ENCODE peak calls at places on chromosome 3, in seven cellular contexts. G is SK-N-SH, O is H1, J is HCT116, P is HepG2, K is GM12878, Y is K562. B is an unnamed sample.

GRCh38 chr3:128334086-128334650 is 132.5 kb downstream of the DNAJB8 start:
- DNase-seq in G (no peak), O (no peak), J (no peak), P (no peak), K (no peak), Y (no peak), B (no peak)

GRCh38 chr3:37183375-37183831 is 9.0 kb upstream of the LRRFIP2 start:
- DNase-seq in G (no peak), O (peak), J (peak), P (no peak), K (no peak), Y (no peak), B (no peak)

GRCh38 chr3:195699860-195700259 is 20.9 kb upstream of the MUC20 start:
- DNase-seq in G (no peak), O (no peak), J (no peak), P (no peak), K (no peak), Y (no peak), B (no peak)

GRCh38 chr3:37149246-37149645 is 25.1 kb downstream of the LRRFIP2 start:
- DNase-seq in G (no peak), O (no peak), J (no peak), P (no peak), K (no peak), Y (no peak), B (no peak)

GRCh38 chr3:17765819-17766472 is 23.5 kb upstream of the TBC1D5 start:
- DNase-seq in G (no peak), O (no peak), J (no peak), P (no peak), K (peak), Y (no peak), B (no peak)

GRCh38 chr3:184604039-184604955 is 42.7 kb downstream of the EPHB3 start:
- DNase-seq in G (no peak), O (peak), J (no peak), P (no peak), K (no peak), Y (no peak), B (peak)

GRCh38 chr3:40258555-40258954 is 51.0 kb upstream of the EIF1B start:
- DNase-seq in G (no peak), O (no peak), J (peak), P (no peak), K (no peak), Y (no peak), B (peak)

GRCh38 chr3:197466586-197467399 is 89.0 kb downstream of the BDH1 start:
- DNase-seq in G (peak), O (no peak), J (no peak), P (no peak), K (no peak), Y (no peak), B (peak)

GRCh38 chr3:141227752-141228151 is 3.9 kb upstream of the PXYLP1 start:
- DNase-seq in G (peak), O (no peak), J (no peak), P (no peak), K (no peak), Y (no peak), B (no peak)

GRCh38 chr3:106085998-106086397 is 217.2 kb upstream of the CBLB start:
- DNase-seq in G (no peak), O (no peak), J (no peak), P (no peak), K (no peak), Y (no peak), B (no peak)

GRCh38 chr3:66473637-66474036 is 27.2 kb downstream of the LRIG1 start:
- DNase-seq in G (no peak), O (no peak), J (no peak), P (no peak), K (no peak), Y (no peak), B (no peak)

GRCh38 chr3:24185738-24186384 is 240.8 kb downstream of the NR1D2 start:
- DNase-seq in G (peak), O (peak), J (peak), P (peak), K (no peak), Y (peak), B (peak)

GRCh38 chr3:21893250-21893649 is 142.2 kb upstream of the ZNF385D start:
- DNase-seq in G (no peak), O (no peak), J (no peak), P (no peak), K (no peak), Y (no peak), B (no peak)

GRCh38 chr3:102206506-102207145 is 228.2 kb upstream of the ZPLD1 start:
- DNase-seq in G (no peak), O (no peak), J (no peak), P (no peak), K (no peak), Y (no peak), B (no peak)

GRCh38 chr3:126954141-126954845 is 28.6 kb upstream of the PLXNA1 start:
- DNase-seq in G (no peak), O (no peak), J (no peak), P (no peak), K (no peak), Y (no peak), B (no peak)

GRCh38 chr3:37546876-37547275 is 314.8 kb upstream of the CTDSPL start:
- DNase-seq in G (peak), O (no peak), J (no peak), P (peak), K (no peak), Y (peak), B (peak)

GRCh38 chr3:136120373-136121348 is 75.5 kb downstream of the MSL2 start:
- DNase-seq in G (no peak), O (no peak), J (no peak), P (no peak), K (no peak), Y (no peak), B (no peak)

GRCh38 chr3:109532257-109533216 is 195.2 kb upstream of the DPPA4 start:
- DNase-seq in G (peak), O (peak), J (peak), P (peak), K (no peak), Y (peak), B (peak)

GRCh38 chr3:8769088-8769822 is at the start of gene OXTR:
- DNase-seq in G (peak), O (peak), J (no peak), P (peak), K (no peak), Y (peak), B (peak)

GRCh38 chr3:14175383-14176037 is 2.9 kb downstream of the XPC start:
- DNase-seq in G (no peak), O (no peak), J (no peak), P (no peak), K (peak), Y (peak), B (no peak)

GRCh38 chr3:124774305-124774673 is 44.0 kb downstream of the UMPS start:
- DNase-seq in G (no peak), O (no peak), J (no peak), P (no peak), K (no peak), Y (no peak), B (peak)

GRCh38 chr3:67362686-67363085 is 291.7 kb downstream of the SUCLG2 start:
- DNase-seq in G (no peak), O (no peak), J (no peak), P (peak), K (no peak), Y (peak), B (no peak)

GRCh38 chr3:138507524-138507923 is 73.1 kb downstream of the ESYT3 start:
- DNase-seq in G (no peak), O (no peak), J (no peak), P (no peak), K (no peak), Y (no peak), B (no peak)

GRCh38 chr3:33858131-33858530 is 59.7 kb downstream of the PDCD6IP start:
- DNase-seq in G (no peak), O (no peak), J (no peak), P (no peak), K (no peak), Y (no peak), B (no peak)

GRCh38 chr3:192068464-192069254 is 607.7 kb downstream of the PYDC2 start:
- DNase-seq in G (no peak), O (no peak), J (no peak), P (no peak), K (peak), Y (no peak), B (no peak)

GRCh38 chr3:129211772-129212171 is 28.1 kb upstream of the CNBP start:
- DNase-seq in G (peak), O (no peak), J (peak), P (peak), K (no peak), Y (peak), B (no peak)

GRCh38 chr3:131582438-131582837 is 79.7 kb upstream of the MRPL3 start:
- DNase-seq in G (no peak), O (no peak), J (no peak), P (no peak), K (no peak), Y (peak), B (no peak)

GRCh38 chr3:114879059-114880031 is 267.7 kb downstream of the ZBTB20 start:
- DNase-seq in G (no peak), O (no peak), J (peak), P (no peak), K (peak), Y (no peak), B (no peak)

GRCh38 chr3:179929091-179929529 is 107.6 kb downstream of the PEX5L start:
- DNase-seq in G (peak), O (peak), J (peak), P (peak), K (no peak), Y (peak), B (peak)

GRCh38 chr3:97863025-97863424 is 41.2 kb downstream of the CRYBG3 start:
- DNase-seq in G (no peak), O (no peak), J (no peak), P (no peak), K (no peak), Y (no peak), B (no peak)

GRCh38 chr3:99700637-99701268 is 62.4 kb downstream of the COL8A1 start:
- DNase-seq in G (no peak), O (no peak), J (no peak), P (peak), K (no peak), Y (no peak), B (no peak)
- TF ChIP-seq JUND in G (no peak), O (no peak), J (no peak), P (no peak), K (no peak), Y (no peak), B (no peak)

DNA sequence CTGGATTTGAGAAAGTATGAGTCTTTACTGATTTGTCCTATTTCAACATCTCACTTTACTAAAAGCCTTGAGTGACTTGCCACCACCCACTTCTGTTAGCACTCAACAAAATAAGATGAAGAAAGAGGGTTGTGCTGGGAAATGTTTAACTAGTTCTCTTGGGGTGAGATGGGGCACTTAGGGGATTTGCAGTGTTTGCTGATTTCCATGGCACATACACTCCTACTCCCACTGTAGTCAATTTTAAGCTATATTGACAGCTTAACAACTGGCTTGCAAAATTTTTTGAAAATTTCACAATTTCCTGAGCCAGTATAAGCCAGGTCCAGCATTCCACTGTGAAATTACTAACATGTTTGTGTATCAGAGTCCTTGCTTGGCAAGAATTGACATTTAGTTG is 463.0 kb upstream of the ARHGEF26 start:
- DNase-seq in G (no peak), O (no peak), J (no peak), P (no peak), K (no peak), Y (no peak), B (no peak)
- TF ChIP-seq JUND in G (no peak), O (no peak), J (no peak), P (no peak), K (no peak), Y (no peak), B (no peak)

GRCh38 chr3:175893566-175893965 is 1034.4 kb downstream of the NAALADL2 start:
- DNase-seq in G (no peak), O (no peak), J (no peak), P (no peak), K (no peak), Y (no peak), B (peak)

GRCh38 chr3:175895731-175896130 is 1036.6 kb downstream of the NAALADL2 start:
- DNase-seq in G (no peak), O (no peak), J (no peak), P (no peak), K (no peak), Y (no peak), B (no peak)

GRCh38 chr3:175896655-175897054 is 1037.5 kb downstream of the NAALADL2 start:
- DNase-seq in G (no peak), O (no peak), J (no peak), P (no peak), K (no peak), Y (no peak), B (no peak)

GRCh38 chr3:175898194-175898593 is 1039.1 kb downstream of the NAALADL2 start:
- DNase-seq in G (no peak), O (no peak), J (no peak), P (no peak), K (no peak), Y (no peak), B (no peak)
- TF ChIP-seq JUND in G (no peak), O (no peak), J (no peak), P (no peak), K (no peak), Y (no peak), B (no peak)

DNA sequence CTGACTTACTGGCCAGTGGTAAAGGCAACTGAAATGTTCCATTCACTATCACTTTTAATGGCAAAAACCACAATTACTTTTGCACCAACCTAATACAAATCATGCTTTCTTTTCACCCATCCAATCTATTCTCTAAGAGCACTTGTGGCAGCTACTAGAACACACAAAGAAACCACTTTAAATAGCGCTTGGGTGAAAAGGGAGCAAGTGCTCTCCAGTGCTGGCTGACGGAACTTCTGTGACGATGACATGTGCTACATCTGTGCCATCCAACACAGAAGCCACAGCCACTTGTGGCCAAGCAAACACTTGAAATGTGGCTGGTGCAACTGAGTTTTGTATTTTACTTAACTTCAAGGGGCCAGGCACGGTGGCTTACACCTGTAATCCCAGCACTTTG is 18.9 kb downstream of the SH3BP5 start:
- DNase-seq in G (no peak), O (no peak), J (no peak), P (no peak), K (no peak), Y (no peak), B (no peak)
- TF ChIP-seq JUND in G (no peak), O (no peak), J (no peak), P (no peak), K (no peak), Y (no peak), B (no peak)

GRCh38 chr3:161366067-161366466 is 5.2 kb downstream of the SPTSSB start:
- DNase-seq in G (no peak), O (no peak), J (no peak), P (no peak), K (no peak), Y (no peak), B (no peak)
- TF ChIP-seq JUND in G (no peak), O (no peak), J (no peak), P (no peak), K (no peak), Y (no peak), B (no peak)

GRCh38 chr3:7683431-7683830 is 818.2 kb upstream of the LMCD1 start:
- DNase-seq in G (no peak), O (no peak), J (no peak), P (no peak), K (no peak), Y (no peak), B (no peak)
- TF ChIP-seq JUND in G (no peak), O (no peak), J (no peak), P (no peak), K (no peak), Y (no peak), B (no peak)

GRCh38 chr3:99473321-99473751 is 165.1 kb upstream of the COL8A1 start:
- DNase-seq in G (no peak), O (no peak), J (no peak), P (no peak), K (no peak), Y (no peak), B (no peak)
- TF ChIP-seq JUND in G (peak), O (no peak), J (no peak), P (no peak), K (no peak), Y (no peak), B (no peak)

GRCh38 chr3:193813506-193813850 is 220.5 kb downstream of the OPA1 start:
- DNase-seq in G (no peak), O (no peak), J (no peak), P (no peak), K (no peak), Y (no peak), B (peak)
- TF ChIP-seq JUND in G (no peak), O (no peak), J (no peak), P (no peak), K (no peak), Y (no peak), B (no peak)

GRCh38 chr3:53051929-53052328 is 6.1 kb upstream of the SFMBT1 start:
- DNase-seq in G (no peak), O (peak), J (no peak), P (no peak), K (no peak), Y (no peak), B (no peak)

GRCh38 chr3:53056442-53056841 is 10.6 kb upstream of the SFMBT1 start:
- DNase-seq in G (peak), O (peak), J (no peak), P (peak), K (no peak), Y (peak), B (peak)
- TF ChIP-seq JUND in G (no peak), O (no peak), J (no peak), P (no peak), K (no peak), Y (no peak), B (no peak)